ENCODE peak calls at places on chromosomes 6 and 20, in eight cellular contexts. One of them, this sample, is unnamed.

GRCh38 chr20:10856237-10856636 is 182.4 kb upstream of the JAG1 start:
- DNase-seq in CD4-positive, alpha-beta T cell: no peak
- DNase-seq in body of pancreas: peak; percentile 29
- DNase-seq in CD8-positive, alpha-beta T cell: no peak
- DNase-seq in mesendoderm: no peak
- DNase-seq in right cardiac atrium: no peak
- DNase-seq in naive thymus-derived CD4-positive, alpha-beta T cell: no peak
- DNase-seq in tibial artery: no peak
- DNase-seq in this sample: no peak

GRCh38 chr20:53786071-53786444 is 192.4 kb upstream of the ZNF217 start:
- DNase-seq in naive thymus-derived CD4-positive, alpha-beta T cell: no peak
- DNase-seq in CD8-positive, alpha-beta T cell: no peak
- DNase-seq in tibial artery: no peak
- DNase-seq in mesendoderm: no peak
- DNase-seq in right cardiac atrium: no peak
- DNase-seq in CD4-positive, alpha-beta T cell: no peak
- DNase-seq in body of pancreas: peak; percentile 20
- DNase-seq in this sample: no peak

GRCh38 chr6:87029711-87030314 is 65.1 kb downstream of the CGA start:
- DNase-seq in body of pancreas: no peak
- DNase-seq in naive thymus-derived CD4-positive, alpha-beta T cell: no peak
- DNase-seq in mesendoderm: peak; percentile 15
- DNase-seq in right cardiac atrium: no peak
- DNase-seq in CD4-positive, alpha-beta T cell: no peak
- DNase-seq in CD8-positive, alpha-beta T cell: no peak
- DNase-seq in tibial artery: no peak
- DNase-seq in this sample: no peak

GRCh38 chr6:63742060-63742459 is 106.5 kb downstream of the PHF3 start:
- DNase-seq in right cardiac atrium: no peak
- DNase-seq in CD8-positive, alpha-beta T cell: no peak
- DNase-seq in body of pancreas: peak; percentile 7
- DNase-seq in naive thymus-derived CD4-positive, alpha-beta T cell: no peak
- DNase-seq in mesendoderm: no peak
- DNase-seq in tibial artery: no peak
- DNase-seq in CD4-positive, alpha-beta T cell: no peak
- DNase-seq in this sample: no peak

GRCh38 chr6:44486002-44486421 is 98.5 kb downstream of the CDC5L start:
- DNase-seq in body of pancreas: no peak
- DNase-seq in naive thymus-derived CD4-positive, alpha-beta T cell: no peak
- DNase-seq in CD8-positive, alpha-beta T cell: no peak
- DNase-seq in right cardiac atrium: no peak
- DNase-seq in CD4-positive, alpha-beta T cell: no peak
- DNase-seq in tibial artery: no peak
- DNase-seq in mesendoderm: peak; percentile 66
- DNase-seq in this sample: no peak

GRCh38 chr6:45728674-45729073 is 287.0 kb downstream of the CLIC5 start:
- DNase-seq in CD8-positive, alpha-beta T cell: no peak
- DNase-seq in body of pancreas: no peak
- DNase-seq in right cardiac atrium: no peak
- DNase-seq in naive thymus-derived CD4-positive, alpha-beta T cell: no peak
- DNase-seq in mesendoderm: no peak
- DNase-seq in tibial artery: no peak
- DNase-seq in CD4-positive, alpha-beta T cell: no peak
- DNase-seq in this sample: no peak

GRCh38 chr6:3005874-3006273 is 6.2 kb downstream of the NQO2 start:
- DNase-seq in body of pancreas: no peak
- DNase-seq in right cardiac atrium: peak; percentile 28
- DNase-seq in tibial artery: no peak
- DNase-seq in naive thymus-derived CD4-positive, alpha-beta T cell: no peak
- DNase-seq in mesendoderm: no peak
- DNase-seq in CD8-positive, alpha-beta T cell: no peak
- DNase-seq in CD4-positive, alpha-beta T cell: no peak
- DNase-seq in this sample: no peak

GRCh38 chr6:64034840-64035656 is 399.4 kb downstream of the PHF3 start:
- DNase-seq in CD8-positive, alpha-beta T cell: no peak
- DNase-seq in naive thymus-derived CD4-positive, alpha-beta T cell: no peak
- DNase-seq in tibial artery: no peak
- DNase-seq in body of pancreas: no peak
- DNase-seq in mesendoderm: no peak
- DNase-seq in CD4-positive, alpha-beta T cell: no peak
- DNase-seq in right cardiac atrium: no peak
- DNase-seq in this sample: no peak

DNA sequence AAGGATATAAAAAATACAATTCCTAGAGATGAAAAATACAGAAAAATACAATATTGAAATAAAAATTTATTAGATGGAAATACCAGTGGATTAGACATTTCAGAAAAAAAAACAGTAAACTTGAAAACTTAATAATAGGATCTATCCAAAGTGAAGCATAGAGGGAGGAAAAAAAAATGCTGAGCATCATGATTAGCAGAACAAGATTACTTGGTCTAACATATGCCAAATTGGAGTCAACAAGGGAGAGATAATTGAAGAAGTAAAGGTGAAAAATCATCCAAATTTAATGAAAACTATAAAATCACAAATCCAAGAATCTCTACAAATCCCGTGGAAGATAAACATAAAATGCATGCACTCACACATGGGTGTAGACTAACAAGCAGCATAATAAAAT is 166.2 kb upstream of the BMP5 start:
- DNase-seq in mesendoderm: no peak
- DNase-seq in tibial artery: no peak
- DNase-seq in CD8-positive, alpha-beta T cell: no peak
- DNase-seq in CD4-positive, alpha-beta T cell: no peak
- DNase-seq in naive thymus-derived CD4-positive, alpha-beta T cell: no peak
- DNase-seq in right cardiac atrium: no peak
- DNase-seq in body of pancreas: no peak
- DNase-seq in this sample: no peak
- H3K27ac ChIP-seq in mesendoderm: no peak overlapping the region
- H3K27ac ChIP-seq in tibial artery: no peak overlapping the region
- H3K27ac ChIP-seq in CD8-positive, alpha-beta T cell: no peak overlapping the region
- H3K27ac ChIP-seq in CD4-positive, alpha-beta T cell: no peak overlapping the region
- H3K27ac ChIP-seq in naive thymus-derived CD4-positive, alpha-beta T cell: no peak overlapping the region
- H3K27ac ChIP-seq in right cardiac atrium: no peak overlapping the region
- H3K27ac ChIP-seq in body of pancreas: no peak overlapping the region
- H3K27ac ChIP-seq in this sample: no peak overlapping the region

DNA sequence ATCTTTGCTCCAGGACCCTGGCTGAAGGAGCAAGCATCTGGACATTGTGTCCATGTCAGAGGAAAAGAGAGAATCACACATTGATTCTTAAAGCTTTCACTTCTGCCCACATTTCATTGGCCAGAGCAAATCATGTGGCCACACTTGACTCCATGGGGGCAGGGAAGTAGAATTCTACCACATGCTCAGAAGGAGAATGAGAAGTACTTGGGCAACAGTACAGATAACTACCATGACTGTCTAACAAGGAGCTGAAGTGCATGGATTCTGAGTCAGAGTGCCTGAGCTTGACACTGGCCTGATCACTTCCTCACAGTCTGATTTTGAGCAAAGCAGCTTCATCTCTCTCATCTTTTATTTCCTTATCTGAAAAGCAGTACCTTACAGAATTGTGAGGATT is 38.6 kb downstream of the GHRH start:
- DNase-seq in naive thymus-derived CD4-positive, alpha-beta T cell: no peak
- DNase-seq in mesendoderm: peak; percentile 31
- DNase-seq in right cardiac atrium: no peak
- DNase-seq in CD4-positive, alpha-beta T cell: no peak
- DNase-seq in CD8-positive, alpha-beta T cell: no peak
- DNase-seq in tibial artery: no peak
- DNase-seq in body of pancreas: no peak
- DNase-seq in this sample: no peak
- H3K27ac ChIP-seq in naive thymus-derived CD4-positive, alpha-beta T cell: no peak overlapping the region
- H3K27ac ChIP-seq in mesendoderm: no peak overlapping the region
- H3K27ac ChIP-seq in right cardiac atrium: no peak overlapping the region
- H3K27ac ChIP-seq in CD4-positive, alpha-beta T cell: no peak overlapping the region
- H3K27ac ChIP-seq in CD8-positive, alpha-beta T cell: no peak overlapping the region
- H3K27ac ChIP-seq in tibial artery: no peak overlapping the region
- H3K27ac ChIP-seq in body of pancreas: no peak overlapping the region
- H3K27ac ChIP-seq in this sample: no peak overlapping the region

GRCh38 chr6:68086199-68086598 is 548.9 kb upstream of the ADGRB3 start:
- DNase-seq in body of pancreas: no peak
- DNase-seq in tibial artery: no peak
- DNase-seq in CD8-positive, alpha-beta T cell: no peak
- DNase-seq in mesendoderm: no peak
- DNase-seq in CD4-positive, alpha-beta T cell: no peak
- DNase-seq in naive thymus-derived CD4-positive, alpha-beta T cell: no peak
- DNase-seq in right cardiac atrium: no peak
- DNase-seq in this sample: no peak
- H3K27ac ChIP-seq in body of pancreas: no peak overlapping the region
- H3K27ac ChIP-seq in tibial artery: no peak overlapping the region
- H3K27ac ChIP-seq in CD8-positive, alpha-beta T cell: no peak overlapping the region
- H3K27ac ChIP-seq in mesendoderm: no peak overlapping the region
- H3K27ac ChIP-seq in CD4-positive, alpha-beta T cell: no peak overlapping the region
- H3K27ac ChIP-seq in naive thymus-derived CD4-positive, alpha-beta T cell: no peak overlapping the region
- H3K27ac ChIP-seq in right cardiac atrium: no peak overlapping the region
- H3K27ac ChIP-seq in this sample: no peak overlapping the region

GRCh38 chr6:137879885-137880430 is 12.9 kb downstream of the TNFAIP3 start:
- DNase-seq in body of pancreas: no peak
- DNase-seq in tibial artery: no peak
- DNase-seq in naive thymus-derived CD4-positive, alpha-beta T cell: no peak
- DNase-seq in right cardiac atrium: no peak
- DNase-seq in CD4-positive, alpha-beta T cell: no peak
- DNase-seq in mesendoderm: no peak
- DNase-seq in CD8-positive, alpha-beta T cell: no peak
- DNase-seq in this sample: no peak
- H3K27ac ChIP-seq in body of pancreas: no peak overlapping the region
- H3K27ac ChIP-seq in tibial artery: no peak overlapping the region
- H3K27ac ChIP-seq in naive thymus-derived CD4-positive, alpha-beta T cell: peak overlapping the region; percentile 10
- H3K27ac ChIP-seq in right cardiac atrium: no peak overlapping the region
- H3K27ac ChIP-seq in CD4-positive, alpha-beta T cell: no peak overlapping the region
- H3K27ac ChIP-seq in mesendoderm: no peak overlapping the region
- H3K27ac ChIP-seq in CD8-positive, alpha-beta T cell: no peak overlapping the region
- H3K27ac ChIP-seq in this sample: no peak overlapping the region

This sample was measured in aorta.